ENCODE peak calls at places on chromosome 16, in six cellular contexts. I, S, G, K, B and V are unnamed samples. For H3K9me3, the result is how much of the 10 kb centered on the place peaks cover.

GRCh38 chr16:19479302-19479721 is 42.6 kb downstream of the GDE1 start:
- DNase-seq in S (no peak), I (no peak), K (no peak), G (no peak), B (no peak), V (no peak)

GRCh38 chr16:69182730-69183416 is 4.1 kb upstream of the SNTB2 start:
- DNase-seq in I (no peak), K (no peak), B (no peak), G (no peak), S (no peak), V (no peak)

GRCh38 chr16:23959069-23959800 is 123.5 kb downstream of the PRKCB start:
- DNase-seq in G (no peak), B (no peak), I (no peak), K (no peak), S (no peak), V (no peak)

GRCh38 chr16:57469917-57470470 is 7.5 kb downstream of the POLR2C start:
- DNase-seq in S (no peak), G (no peak), B (no peak), K (no peak), I (no peak), V (no peak)

GRCh38 chr16:25063102-25063501 is 47.9 kb upstream of the ARHGAP17 start:
- DNase-seq in S (no peak), B (no peak), G (no peak), I (no peak), K (no peak), V (no peak)

GRCh38 chr16:21590791-21591190 is 8.6 kb upstream of the METTL9 start:
- DNase-seq in I (no peak), G (no peak), B (no peak), K (no peak), S (no peak), V (no peak)

GRCh38 chr16:88610080-88610479 is 28.3 kb upstream of the IL17C start:
- DNase-seq in G (no peak), K (no peak), B (peak), S (no peak), I (no peak), V (no peak)

GRCh38 chr16:50989047-50989446 is 162.0 kb downstream of the SALL1 start:
- DNase-seq in G (no peak), I (no peak), S (no peak), B (no peak), K (no peak), V (no peak)

GRCh38 chr16:6722786-6723185 is 609.9 kb upstream of the RBFOX1 start:
- DNase-seq in G (no peak), B (no peak), K (no peak), I (no peak), S (no peak), V (no peak)

GRCh38 chr16:28261916-28262315 is 30.4 kb upstream of the SBK1 start:
- DNase-seq in K (no peak), G (no peak), S (no peak), I (no peak), B (no peak), V (no peak)

GRCh38 chr16:23400387-23400930 is 52.5 kb downstream of the COG7 start:
- DNase-seq in B (no peak), I (no peak), G (no peak), S (no peak), K (no peak), V (no peak)

GRCh38 chr16:55876854-55877253 is 1.7 kb upstream of the CES5A start:
- DNase-seq in B (no peak), I (no peak), G (no peak), S (no peak), K (no peak), V (no peak)

GRCh38 chr16:5488581-5488980 is 391.0 kb upstream of the EEF2KMT start:
- DNase-seq in I (no peak), B (no peak), S (no peak), K (no peak), G (no peak), V (no peak)

GRCh38 chr16:8355714-8356113 is 234.6 kb downstream of the TMEM114 start:
- DNase-seq in I (no peak), G (no peak), S (no peak), K (no peak), B (no peak), V (no peak)

GRCh38 chr16:695355-696089 is 5.3 kb upstream of the WDR24 start:
- DNase-seq in K (no peak), S (no peak), I (peak), B (no peak), G (peak), V (peak)

GRCh38 chr16:996672-997071 is 15.1 kb downstream of the SOX8 start:
- DNase-seq in K (no peak), I (no peak), B (no peak), S (no peak), G (no peak), V (no peak)

GRCh38 chr16:67877064-67877463 is 4.2 kb downstream of the EDC4 start:
- DNase-seq in S (no peak), G (no peak), B (no peak), K (no peak), I (no peak), V (no peak)

GRCh38 chr16:88803264-88803987 is at the start of gene CDT1:
- DNase-seq in K (peak), I (peak), G (peak), B (peak), S (peak), V (peak)

GRCh38 chr16:66842765-66843164 is 1.4 kb upstream of the CA7 start:
- DNase-seq in S (no peak), I (no peak), G (no peak), K (no peak), B (no peak), V (no peak)

GRCh38 chr16:62068747-62069146 is 32.5 kb upstream of the CDH8 start:
- DNase-seq in S (no peak), B (no peak), K (no peak), G (no peak), I (no peak), V (no peak)

GRCh38 chr16:14331020-14331419 is 259.9 kb downstream of the MRTFB start:
- DNase-seq in B (no peak), I (no peak), G (no peak), K (no peak), S (no peak), V (no peak)

GRCh38 chr16:471353-472198 is 46.1 kb downstream of the RAB11FIP3 start:
- DNase-seq in B (no peak), I (no peak), K (no peak), S (no peak), G (no peak), V (no peak)

GRCh38 chr16:81392011-81392410 is 52.6 kb upstream of the CMIP start:
- DNase-seq in G (no peak), I (no peak), B (no peak), S (no peak), K (no peak), V (no peak)

GRCh38 chr16:35182943-35183550 is 1723.6 kb downstream of the TP53TG3F start:
- DNase-seq in K (no peak), B (no peak), S (no peak), I (no peak), G (no peak), V (no peak)

GRCh38 chr16:35184356-35184870 is 1725.0 kb downstream of the TP53TG3F start:
- DNase-seq in K (no peak), G (no peak), B (no peak), I (no peak), S (no peak), V (no peak)

GRCh38 chr16:35187665-35188225 is 1728.3 kb downstream of the TP53TG3F start:
- DNase-seq in G (no peak), K (no peak), S (no peak), I (no peak), B (no peak), V (no peak)

GRCh38 chr16:35186045-35186759 is 1726.8 kb downstream of the TP53TG3F start:
- DNase-seq in K (no peak), S (no peak), I (no peak), G (no peak), B (no peak), V (no peak)

DNA sequence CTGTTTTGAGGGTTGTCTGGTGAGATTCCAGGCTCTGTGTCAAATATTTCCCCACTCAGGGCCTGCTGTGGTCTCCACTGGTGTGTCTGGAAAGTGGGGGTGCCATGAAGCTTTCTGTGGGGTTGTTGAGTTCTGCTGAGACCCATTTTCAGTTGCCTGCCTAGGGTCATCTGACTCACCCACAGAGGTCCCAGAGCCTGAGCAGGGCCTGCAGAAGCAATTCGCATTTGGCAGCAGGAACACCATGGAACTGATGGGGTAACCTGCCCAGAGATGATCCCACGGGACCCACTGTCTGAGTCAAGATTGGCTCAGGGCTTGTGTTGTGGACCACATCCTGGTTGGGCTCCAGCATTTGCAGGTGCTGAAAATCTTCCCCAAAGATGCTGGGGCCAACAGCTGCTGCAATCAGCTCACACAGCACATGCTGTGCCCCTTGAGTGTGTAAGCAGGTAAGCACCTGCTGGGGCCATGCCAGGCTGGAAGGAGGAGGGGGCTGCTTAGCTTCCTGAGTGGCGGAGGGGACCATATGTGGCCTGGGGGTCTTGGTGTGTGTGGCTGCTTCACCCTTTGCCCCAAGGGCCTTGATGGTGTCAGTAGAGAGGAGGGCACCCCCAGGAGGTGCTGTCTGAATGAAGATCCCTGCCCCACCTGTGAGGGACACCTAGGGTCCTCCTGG is 1726.1 kb downstream of the TP53TG3F start:
- DNase-seq in I (no peak), B (no peak), K (no peak), G (no peak), S (no peak), V (no peak)
- H3K9me3 ChIP-seq in I (under half), B (under half), K (under half), G (under half), S (under half), V (under half)

GRCh38 chr16:35506018-35506897 is 2046.8 kb downstream of the TP53TG3F start:
- DNase-seq in G (no peak), S (no peak), B (peak), K (no peak), I (no peak), V (no peak)
- H3K9me3 ChIP-seq in G (under half), S (under half), B (under half), K (under half), I (under half), V (under half)

DNA sequence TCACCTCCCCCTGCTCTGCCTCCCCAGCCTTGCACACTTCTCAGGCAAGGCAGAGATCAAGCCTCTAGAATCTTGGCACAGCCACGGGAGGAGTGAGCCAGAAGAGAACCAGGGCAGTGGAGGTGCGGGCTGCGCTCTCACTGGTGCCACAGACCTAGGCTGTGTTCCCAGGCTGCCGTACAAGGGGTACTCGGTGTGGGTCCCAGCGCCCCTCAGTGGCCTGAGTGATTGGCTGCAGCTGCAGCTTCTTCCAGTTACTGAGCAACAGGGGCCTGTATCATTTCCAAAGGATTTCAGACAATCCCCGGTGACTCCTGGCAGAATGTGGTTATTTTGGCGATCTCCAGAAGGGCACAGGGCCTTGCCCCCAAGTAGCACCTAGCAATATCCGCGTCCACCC is 1852.1 kb downstream of the TP53TG3F start:
- DNase-seq in S (no peak), I (no peak), K (no peak), G (no peak), B (no peak), V (no peak)
- H3K9me3 ChIP-seq in S (under half), I (under half), K (under half), G (under half), B (under half), V (under half)

DNA sequence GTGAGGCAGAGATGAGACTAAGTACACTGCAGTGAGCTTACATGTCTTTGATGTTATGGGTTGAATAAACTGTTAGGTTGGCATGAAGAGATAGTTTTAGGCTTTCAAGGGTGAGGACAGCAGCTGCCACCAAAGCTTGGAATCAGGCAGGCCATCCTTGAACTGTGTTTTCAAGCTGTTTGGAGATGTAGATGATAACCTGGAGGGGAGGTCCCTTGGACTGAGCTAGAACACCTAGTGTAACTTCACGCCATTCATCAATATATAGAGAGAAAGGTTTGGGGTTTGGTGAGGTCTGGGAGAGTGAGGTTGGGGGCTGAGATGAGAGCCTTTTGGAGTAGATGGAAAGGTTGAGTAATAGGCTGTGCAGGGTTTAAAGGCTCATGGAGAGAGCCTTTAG is 2447.0 kb downstream of the TP53TG3F start:
- DNase-seq in B (no peak), S (no peak), G (no peak), K (no peak), I (no peak), V (no peak)
- H3K9me3 ChIP-seq in B (under half), S (under half), G (under half), K (under half), I (half or more), V (under half)

DNA sequence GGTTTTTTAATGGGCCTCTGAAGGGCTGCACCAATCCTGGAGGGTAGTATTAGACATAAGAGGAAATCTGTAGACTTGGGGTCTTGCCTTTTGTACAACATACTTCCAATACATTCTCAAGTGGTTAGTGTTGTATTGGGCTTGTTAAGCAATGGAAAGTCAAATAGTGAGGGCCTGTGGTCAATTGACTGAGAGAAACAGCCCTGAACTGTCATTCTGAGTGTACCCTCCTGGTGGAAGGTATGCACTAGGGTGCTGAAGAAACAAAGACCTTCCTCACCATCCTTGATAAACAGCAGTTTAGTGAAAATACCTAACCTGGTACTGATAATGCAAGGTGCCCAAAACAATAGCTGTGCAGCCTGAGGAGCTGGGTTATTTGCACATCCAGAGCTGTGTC is 22.2 kb downstream of the OR2C1 start:
- DNase-seq in B (no peak), K (no peak), I (no peak), G (no peak), S (no peak), V (no peak)
- H3K9me3 ChIP-seq in B (half or more), K (under half), I (half or more), G (under half), S (under half), V (under half)

GRCh38 chr16:3383045-3383448 is 17.8 kb downstream of the ZSCAN32 start:
- DNase-seq in S (no peak), B (no peak), G (no peak), I (no peak), K (no peak), V (no peak)
- H3K9me3 ChIP-seq in S (under half), B (half or more), G (half or more), I (half or more), K (half or more), V (half or more)

DNA sequence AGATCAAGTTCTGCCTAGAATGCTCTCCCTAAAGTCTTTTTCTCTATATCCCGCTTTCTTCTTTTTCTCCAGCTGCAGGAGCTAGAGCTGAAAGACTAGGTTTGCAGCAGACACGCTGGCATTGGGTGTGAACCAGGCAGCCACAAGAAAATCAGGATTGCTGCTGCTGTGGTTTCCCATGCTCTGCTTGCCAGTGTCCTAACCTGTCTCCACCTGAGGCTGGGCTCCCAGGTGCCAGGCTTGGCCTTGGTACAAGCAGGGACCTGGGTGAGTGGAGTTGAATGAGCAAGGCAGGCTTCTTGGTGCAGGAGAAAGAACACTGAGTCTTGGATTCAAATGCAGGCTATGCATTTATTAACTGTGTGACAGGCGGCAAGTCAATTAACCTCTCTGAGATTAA is 440.3 kb upstream of the MAF start:
- DNase-seq in S (no peak), K (no peak), B (no peak), G (no peak), I (no peak), V (no peak)
- H3K9me3 ChIP-seq in S (under half), K (under half), B (under half), G (under half), I (under half), V (under half)

GRCh38 chr16:35452471-35452870 is 1993.1 kb downstream of the TP53TG3F start:
- DNase-seq in B (no peak), K (no peak), I (no peak), G (no peak), S (no peak), V (no peak)
- H3K9me3 ChIP-seq in B (under half), K (under half), I (half or more), G (under half), S (under half), V (under half)